ENCODE peak calls at places on chromosomes 12 and 14, in ten cellular contexts. A, L, N, Z, Q, C, S, J, P and K are unnamed samples.

GRCh38 chr12:1246637-1247036 is 255.6 kb downstream of the ERC1 start:
- DNase-seq in L (no peak), A (no peak), S (peak), C (no peak), N (no peak), J (peak), Z (no peak), Q (no peak), P (no peak), K (no peak)

GRCh38 chr12:4856556-4856955 is 53.1 kb upstream of the KCNA1 start:
- DNase-seq in Z (no peak), A (no peak), C (no peak), L (no peak), Q (no peak), P (no peak), N (no peak), J (no peak), S (no peak), K (no peak)

GRCh38 chr12:122584177-122584576 is 57.1 kb downstream of the KNTC1 start:
- DNase-seq in A (no peak), P (no peak), Q (no peak), S (no peak), Z (no peak), C (no peak), N (no peak), L (no peak), J (no peak), K (no peak)

GRCh38 chr12:30796508-30796780 is 41.7 kb upstream of the CAPRIN2 start:
- DNase-seq in L (peak), P (peak), Q (no peak), A (peak), N (peak), C (peak), S (peak), Z (no peak), J (peak), K (no peak)

GRCh38 chr12:5200276-5201087 is 156.8 kb downstream of the KCNA5 start:
- DNase-seq in Z (peak), L (no peak), Q (no peak), N (peak), C (no peak), A (peak), P (peak), J (peak), S (no peak), K (peak)

GRCh38 chr14:39094515-39094914 is 8.5 kb downstream of the SEC23A start:
- DNase-seq in L (no peak), Z (no peak), A (no peak), S (no peak), N (no peak), Q (no peak), P (no peak), J (no peak), C (no peak), K (no peak)

GRCh38 chr12:131267576-131267975 is 313.9 kb downstream of the ADGRD1 start:
- DNase-seq in Z (no peak), P (no peak), C (no peak), N (no peak), J (no peak), S (no peak), L (no peak), Q (no peak), A (no peak), K (no peak)

GRCh38 chr12:76810690-76811434 is 46.9 kb downstream of the ZDHHC17 start:
- DNase-seq in Q (no peak), L (no peak), P (no peak), S (no peak), N (no peak), A (no peak), J (no peak), C (no peak), Z (no peak), K (no peak)

GRCh38 chr12:116882742-116883141 is 1.5 kb upstream of the HRK start:
- DNase-seq in Z (no peak), A (no peak), P (no peak), L (peak), J (peak), N (peak), C (no peak), S (peak), Q (no peak), K (no peak)

GRCh38 chr12:53070901-53071492 is 8.2 kb downstream of the SPRYD3 start:
- DNase-seq in Q (no peak), Z (no peak), A (peak), C (no peak), J (no peak), L (no peak), S (peak), N (no peak), P (no peak), K (no peak)

GRCh38 chr12:93438266-93439050 is 3.3 kb downstream of the UBE2N start:
- DNase-seq in S (no peak), L (no peak), A (no peak), J (no peak), Z (no peak), N (no peak), C (no peak), P (no peak), Q (no peak), K (no peak)

GRCh38 chr12:71243375-71243774 is 85.6 kb upstream of the TSPAN8 start:
- DNase-seq in Q (no peak), A (no peak), N (no peak), J (no peak), C (no peak), P (no peak), L (no peak), S (peak), Z (no peak), K (no peak)

GRCh38 chr14:92122351-92122677 is 545 bp downstream of the CPSF2 start:
- DNase-seq in J (peak), N (peak), L (peak), Z (no peak), Q (no peak), S (peak), P (peak), A (no peak), C (no peak), K (no peak)

GRCh38 chr12:65923228-65923627 is 98.9 kb downstream of the HMGA2 start:
- DNase-seq in Q (no peak), P (peak), S (no peak), C (no peak), N (no peak), A (no peak), Z (no peak), J (no peak), L (peak), K (no peak)

GRCh38 chr12:68376901-68377300 is 44.7 kb upstream of the MDM1 start:
- DNase-seq in N (no peak), S (no peak), C (no peak), Q (no peak), L (no peak), A (no peak), P (no peak), J (no peak), Z (no peak), K (no peak)

GRCh38 chr12:14260011-14260993 is 105.2 kb upstream of the ATF7IP start:
- DNase-seq in S (peak), Q (no peak), C (peak), P (peak), A (peak), N (peak), Z (peak), J (peak), L (no peak), K (no peak)

GRCh38 chr14:102097441-102098135 is 10.7 kb upstream of the HSP90AA1 start:
- DNase-seq in C (no peak), J (no peak), L (no peak), N (peak), S (no peak), P (peak), Q (no peak), A (peak), Z (no peak), K (no peak)

GRCh38 chr12:31106101-31106803 is 32.6 kb downstream of the DDX11 start:
- DNase-seq in Q (no peak), A (no peak), L (peak), J (no peak), Z (no peak), N (peak), S (no peak), P (no peak), C (no peak), K (no peak)

GRCh38 chr12:54300732-54301427 is at the start of gene NFE2:
- DNase-seq in P (peak), N (peak), A (peak), Q (no peak), S (peak), C (peak), L (no peak), J (peak), Z (peak), K (no peak)

GRCh38 chr14:63465347-63465746 is 77.8 kb downstream of the PPP2R5E start:
- DNase-seq in N (no peak), J (no peak), C (no peak), Q (no peak), S (no peak), A (no peak), Z (no peak), P (no peak), L (no peak), K (no peak)

GRCh38 chr12:89138048-89138852 is 214.1 kb downstream of the DUSP6 start:
- DNase-seq in J (no peak), S (no peak), P (no peak), Q (no peak), N (no peak), C (peak), A (no peak), Z (no peak), L (no peak), K (no peak)

GRCh38 chr12:2051700-2052625 is 824 bp upstream of the CACNA1C start:
- DNase-seq in Q (no peak), P (no peak), C (no peak), S (no peak), L (no peak), A (no peak), Z (no peak), J (no peak), N (no peak), K (no peak)

GRCh38 chr12:10194160-10194559 is 15.3 kb downstream of the TMEM52B start:
- DNase-seq in Q (no peak), Z (no peak), A (no peak), J (no peak), P (no peak), N (no peak), C (no peak), L (no peak), S (no peak), K (no peak)

GRCh38 chr14:103518416-103519042 is 4.1 kb downstream of the CKB start:
- DNase-seq in J (peak), Q (no peak), N (peak), Z (peak), L (peak), C (peak), A (peak), S (no peak), P (peak), K (peak)

GRCh38 chr12:9706081-9706685 is 26.7 kb downstream of the CLECL1 start:
- DNase-seq in Z (no peak), C (no peak), J (no peak), N (no peak), L (no peak), A (no peak), S (no peak), P (no peak), Q (no peak), K (no peak)

GRCh38 chr12:25725874-25726273 is 172.8 kb upstream of the LMNTD1 start:
- DNase-seq in S (peak), L (no peak), Q (no peak), N (no peak), P (no peak), Z (no peak), J (peak), A (no peak), C (no peak), K (no peak)

GRCh38 chr12:2501464-2502181 is 293.1 kb upstream of the FKBP4 start:
- DNase-seq in Q (no peak), A (no peak), N (no peak), J (no peak), L (no peak), P (no peak), C (no peak), Z (no peak), S (no peak), K (no peak)

GRCh38 chr14:21057803-21058675 is at the start of gene RNASE8:
- DNase-seq in S (no peak), N (no peak), A (no peak), L (no peak), P (no peak), J (no peak), C (no peak), Z (no peak), Q (no peak), K (no peak)

GRCh38 chr12:27608890-27609289 is 84.9 kb downstream of the PPFIBP1 start:
- DNase-seq in Q (no peak), A (no peak), P (no peak), Z (no peak), S (no peak), J (no peak), N (no peak), L (no peak), C (no peak), K (no peak)

GRCh38 chr14:89955418-89956293 is at the start of gene TDP1:
- DNase-seq in L (peak), N (peak), J (peak), C (peak), P (peak), Q (peak), Z (peak), S (peak), A (peak), K (peak)

GRCh38 chr14:60734465-60735242 is at the start of gene MNAT1:
- DNase-seq in L (peak), Q (peak), Z (peak), C (peak), J (peak), A (peak), P (peak), S (peak), N (peak), K (no peak)

GRCh38 chr14:29529418-29529817 is 398.2 kb downstream of the PRKD1 start:
- DNase-seq in P (peak), J (peak), A (no peak), Q (no peak), C (no peak), S (no peak), N (peak), L (no peak), Z (peak), K (no peak)

GRCh38 chr14:75132374-75133086 is 5.7 kb upstream of the NEK9 start:
- DNase-seq in N (peak), P (peak), A (no peak), L (peak), J (peak), C (no peak), Z (peak), Q (peak), S (peak), K (no peak)

GRCh38 chr12:72074065-72074464 is 135.4 kb downstream of the TPH2 start:
- DNase-seq in A (no peak), P (no peak), Z (no peak), S (no peak), Q (no peak), C (no peak), N (no peak), L (no peak), J (no peak), K (no peak)

GRCh38 chr12:94157891-94158495 is 9.6 kb downstream of the PLXNC1 start:
- DNase-seq in L (no peak), S (no peak), J (no peak), A (no peak), Q (no peak), N (peak), C (no peak), Z (no peak), P (no peak), K (peak)

GRCh38 chr14:88507208-88507607 is 47.6 kb downstream of the PTPN21 start:
- DNase-seq in S (no peak), Z (no peak), A (no peak), J (no peak), N (no peak), C (no peak), Q (no peak), L (no peak), P (no peak), K (no peak)

GRCh38 chr14:62428429-62429203 is 616.6 kb downstream of the KCNH5 start:
- DNase-seq in Z (no peak), S (no peak), A (no peak), C (no peak), N (no peak), Q (no peak), P (no peak), J (peak), L (no peak), K (no peak)

GRCh38 chr14:89417469-89418225 is 614 bp upstream of the FOXN3 start:
- DNase-seq in C (peak), P (peak), S (peak), J (peak), N (peak), A (peak), L (peak), Z (peak), Q (peak), K (peak)